ENCODE peak calls at places on chromosomes 4 and X, in six cellular contexts. V is right cardiac atrium; P is psoas muscle; C is GM13976; R is EL; O is CD8-positive, alpha-beta T cell. B is an unnamed sample.

GRCh38 chr4:21733894-21734630 is 214.5 kb downstream of the KCNIP4 start:
- DNase-seq in C (no peak), O (no peak), V (no peak), P (no peak), R (no peak), B (no peak)

GRCh38 chrX:8960809-8961413 is 73.0 kb downstream of the FAM9B start:
- DNase-seq in V (no peak), R (no peak), P (no peak), O (no peak), C (no peak), B (no peak)

GRCh38 chr4:145299380-145300076 is 119.1 kb upstream of the OTUD4 start:
- DNase-seq in R (peak), C (peak), O (peak), V (no peak), P (no peak), B (peak)

GRCh38 chr4:151613290-151613689 is 147.5 kb downstream of the GATB start:
- DNase-seq in C (no peak), O (no peak), P (no peak), V (no peak), R (no peak), B (no peak)

GRCh38 chr4:73701116-73701515 is 39.3 kb upstream of the CXCL8 start:
- DNase-seq in C (no peak), O (no peak), V (no peak), R (peak), P (no peak), B (no peak)

GRCh38 chr4:112807999-112808398 is 171.1 kb downstream of the LARP7 start:
- DNase-seq in P (no peak), O (no peak), R (no peak), C (no peak), V (no peak), B (no peak)

GRCh38 chrX:95044331-95044730 is 1370.3 kb downstream of the FAM133A start:
- DNase-seq in P (no peak), V (no peak), C (no peak), O (no peak), R (no peak), B (no peak)

GRCh38 chrX:31136144-31136572 is 64.3 kb upstream of the FTHL17 start:
- DNase-seq in P (no peak), V (no peak), R (no peak), C (peak), O (no peak), B (no peak)

GRCh38 chrX:149830192-149830873 is 48.6 kb downstream of the MAGEA9 start:
- DNase-seq in P (no peak), C (no peak), R (peak), V (no peak), O (peak), B (peak)

GRCh38 chr4:54539500-54540029 is 118.2 kb upstream of the KIT start:
- DNase-seq in P (peak), C (peak), O (no peak), R (peak), V (peak), B (no peak)

GRCh38 chrX:20437678-20438077 is 171.0 kb upstream of the RPS6KA3 start:
- DNase-seq in O (no peak), P (no peak), R (no peak), V (no peak), C (no peak), B (no peak)

B was measured in activated T-helper 1 cell treated with anti-CD3 and anti-CD28 coated beads, Interleukin-12 subunit alpha, Interleukin-12 subunit beta, Interleukin-2, Interleukin-4 antibody, amounts not matched to agents 30 ng/mL and 10 ng/mL and 1 ng/mL, durations not matched to agents 14 hours and 24 hours and 36 hours.